ENCODE peak calls at places on chromosomes 6 and 20, in four cellular contexts. J, I, C and V are unnamed samples.
A peak's percentile ranks its signal among the peaks of the same experiment; 100 is the strongest.

GRCh38 chr6:137589067-137589848 is 95.1 kb upstream of the OLIG3 start:
- DNase-seq in J (no peak), I (peak; percentile 6), C (peak; percentile 28), V (peak; percentile 10)

GRCh38 chr6:101918476-101918875 is 525.0 kb downstream of the GRIK2 start:
- DNase-seq in J (no peak), I (no peak), C (no peak), V (no peak)

GRCh38 chr6:83430606-83431544 is at the start of gene ME1:
- DNase-seq in J (peak; percentile 13), I (peak; percentile 86), C (peak; percentile 69), V (peak; percentile 52)

GRCh38 chr6:53651764-53652401 is 13.7 kb downstream of the KLHL31 start:
- DNase-seq in J (no peak), I (peak; percentile 92), C (peak; percentile 17), V (peak; percentile 33)

GRCh38 chr20:61023612-61024011 is 228.4 kb upstream of the CDH4 start:
- DNase-seq in J (no peak), I (no peak), C (no peak), V (no peak)

GRCh38 chr20:1166963-1167720 is 17.6 kb downstream of the TMEM74B start:
- DNase-seq in J (no peak), I (no peak), C (no peak), V (no peak)

GRCh38 chr20:11822116-11822794 is 95.4 kb upstream of the BTBD3 start:
- DNase-seq in J (no peak), I (no peak), C (peak; percentile 36), V (no peak)

GRCh38 chr6:35954335-35954734 is 33.4 kb upstream of the SRPK1 start:
- DNase-seq in J (no peak), I (no peak), C (no peak), V (no peak)

GRCh38 chr20:21397341-21398108 is at the start of gene NKX2-4:
- DNase-seq in J (no peak), I (no peak), C (no peak), V (no peak)

GRCh38 chr6:12750416-12750815 is 33.8 kb downstream of the PHACTR1 start:
- DNase-seq in J (no peak), I (no peak), C (no peak), V (no peak)
- H3K4me3 ChIP-seq in J (peak overlapping the region; percentile 41), I (no peak overlapping the region), C (no peak overlapping the region), V (no peak overlapping the region)

DNA sequence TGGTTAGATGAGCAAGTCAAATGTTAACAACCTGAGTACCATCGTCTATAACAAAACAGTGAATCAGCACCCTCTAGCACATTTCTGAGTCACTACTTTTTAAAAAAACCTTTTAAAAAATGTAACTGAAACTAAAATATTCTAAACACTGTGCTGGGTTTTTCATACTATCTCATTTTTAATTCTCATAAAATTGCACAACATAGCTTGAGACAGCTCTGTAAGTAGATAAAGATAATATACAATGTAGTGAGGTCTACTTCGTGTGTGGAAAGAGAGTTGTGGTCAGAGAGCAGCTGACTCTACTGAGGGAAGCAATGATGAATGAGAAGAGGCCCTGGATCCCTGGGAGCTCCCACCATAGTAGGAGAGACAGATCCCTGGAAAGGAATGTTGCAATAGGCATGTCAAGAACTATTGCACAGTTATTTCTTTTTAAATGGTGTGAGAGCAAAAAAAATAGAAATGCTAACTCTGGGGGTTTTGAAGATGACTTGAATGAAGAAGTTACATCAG is 13.6 kb upstream of the CALHM6 start:
- DNase-seq in J (peak; percentile 85), I (no peak), C (peak; percentile 99), V (no peak)
- TF ChIP-seq CTCF in J (no peak), I (no peak), C (no peak), V (no peak)

GRCh38 chr6:43097098-43097489 is 21.0 kb downstream of the PTK7 start:
- DNase-seq in J (no peak), I (no peak), C (no peak), V (no peak)

GRCh38 chr6:43096451-43097097 is 20.5 kb downstream of the PTK7 start:
- DNase-seq in J (peak; percentile 89), I (peak; percentile 82), C (peak; percentile 92), V (no peak)

GRCh38 chr6:43095939-43096338 is 19.8 kb downstream of the PTK7 start:
- DNase-seq in J (no peak), I (peak; percentile 23), C (no peak), V (no peak)

GRCh38 chr6:43093361-43094289 is 17.5 kb downstream of the PTK7 start:
- DNase-seq in J (no peak), I (no peak), C (peak; percentile 90), V (peak; percentile 61)

GRCh38 chr6:43097502-43097901 is 21.4 kb downstream of the PTK7 start:
- DNase-seq in J (no peak), I (no peak), C (no peak), V (no peak)
- H3K4me3 ChIP-seq in J (no peak overlapping the region), I (no peak overlapping the region), C (no peak overlapping the region), V (no peak overlapping the region)

DNA sequence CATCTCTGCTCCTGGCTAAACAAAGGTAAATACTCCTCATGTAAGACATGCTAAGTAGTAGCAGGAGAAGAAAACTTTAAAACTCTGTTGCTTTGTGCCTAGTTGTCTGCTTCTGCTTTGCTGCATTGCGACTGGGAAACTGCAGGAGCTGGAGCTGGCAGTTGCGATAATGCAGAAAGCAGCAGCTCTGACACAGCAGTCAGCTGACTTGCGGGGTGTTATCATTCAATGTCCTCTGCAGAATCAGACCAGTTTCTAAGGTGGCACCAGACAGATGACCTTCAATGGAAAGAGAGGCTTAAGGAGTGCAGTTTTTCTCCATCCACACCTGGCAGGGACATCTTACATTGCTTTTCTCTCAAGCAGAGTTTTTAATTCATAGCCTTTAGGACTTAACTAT is 69.9 kb upstream of the SOX4 start:
- DNase-seq in J (no peak), I (no peak), C (no peak), V (no peak)
- TF ChIP-seq CTCF in J (no peak), I (no peak), C (no peak), V (no peak)

DNA sequence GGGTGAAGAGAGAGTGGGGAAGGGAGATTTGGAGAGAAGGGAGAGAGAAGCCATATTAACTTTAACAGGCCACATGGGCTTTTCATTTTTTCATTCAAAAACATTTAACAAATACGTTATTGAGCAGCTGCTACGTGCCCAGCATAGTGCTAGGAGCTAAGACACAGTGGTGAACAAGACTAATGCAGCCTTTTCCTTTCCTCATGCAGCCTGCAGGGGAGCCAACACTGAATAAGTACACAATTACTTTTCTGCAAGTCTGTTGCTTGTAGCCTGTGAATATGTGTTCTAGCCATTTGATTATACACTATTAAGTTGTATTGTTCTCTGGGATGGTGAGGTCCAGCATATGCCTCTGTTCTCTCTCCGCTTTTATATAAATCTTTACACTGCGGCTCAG is 1.9 kb upstream of the BLOC1S5 start:
- DNase-seq in J (no peak), I (no peak), C (no peak), V (no peak)
- H3K4me3 ChIP-seq in J (no peak overlapping the region), I (no peak overlapping the region), C (no peak overlapping the region), V (no peak overlapping the region)

GRCh38 chr6:159169557-159170332 is 545 bp downstream of the FNDC1 start:
- DNase-seq in J (peak; percentile 37), I (peak; percentile 82), C (peak; percentile 31), V (no peak)

GRCh38 chr6:159168536-159169192 is 536 bp upstream of the FNDC1 start:
- DNase-seq in J (no peak), I (peak; percentile 67), C (peak; percentile 30), V (no peak)

GRCh38 chr6:159170999-159171712 is 2.0 kb downstream of the FNDC1 start:
- DNase-seq in J (peak; percentile 78), I (peak; percentile 77), C (peak; percentile 75), V (no peak)

GRCh38 chr6:159170333-159170672 is 1.1 kb downstream of the FNDC1 start:
- DNase-seq in J (peak; percentile 46), I (no peak), C (peak; percentile 27), V (no peak)

DNA sequence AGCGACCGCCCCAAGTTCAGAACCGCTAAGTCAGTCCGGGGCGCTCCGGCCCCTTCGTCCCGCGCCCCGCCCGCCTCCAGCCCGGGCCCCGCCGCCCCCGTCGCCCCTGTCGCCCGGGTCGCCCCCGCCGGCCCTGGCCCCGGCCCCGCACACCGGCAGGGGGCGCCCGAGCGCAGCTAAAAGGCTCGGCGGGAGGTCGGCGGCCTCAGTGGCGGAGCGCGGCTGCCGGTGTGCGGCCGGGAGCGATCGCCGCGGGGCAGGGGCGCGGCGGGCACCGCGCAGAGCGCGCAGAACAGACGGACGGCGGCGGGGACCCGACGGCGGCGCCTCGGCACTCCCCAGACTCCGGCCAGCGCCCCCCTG is at the start of gene FNDC1:
- DNase-seq in J (no peak), I (peak; percentile 63), C (no peak), V (no peak)
- TF ChIP-seq CTCF in J (no peak), I (peak; percentile 69), C (peak; percentile 25), V (no peak)